ENCODE peak calls at places on chromosomes 2 and 18, in seven cellular contexts. U is NCI-H1436; B is KBM-7; X is NCI-H748 treated with DMSO at 0.1 percent for 48 hours; Y is HFFc6; R is stimulated activated CD8-positive, alpha-beta memory T cell treated with anti-CD3 and anti-CD28 coated beads, Interleukin-15, amount 100 ng/mL, for 24 hours; D is NCI-H1092. W is an unnamed sample.

GRCh38 chr18:36402765-36403396 is 105.4 kb downstream of the FHOD3 start:
- DNase-seq in D (no peak), R (no peak), X (no peak), B (no peak), U (no peak), Y (peak), W (no peak)

GRCh38 chr2:163884416-163884815 is 148.6 kb upstream of the FIGN start:
- DNase-seq in R (no peak), B (no peak), Y (no peak), U (no peak), D (no peak), X (no peak), W (no peak)

GRCh38 chr2:201116959-201117734 is 1.2 kb downstream of the CFLAR start:
- DNase-seq in D (no peak), X (peak), B (peak), U (peak), Y (peak), R (no peak), W (no peak)

GRCh38 chr2:119230630-119231185 is 7.1 kb downstream of the STEAP3 start:
- DNase-seq in B (peak), R (no peak), D (peak), U (no peak), X (no peak), Y (peak), W (no peak)

GRCh38 chr2:236731767-236732580 is 162.3 kb downstream of the ACKR3 start:
- DNase-seq in U (no peak), Y (no peak), R (no peak), D (no peak), B (no peak), X (no peak), W (no peak)

GRCh38 chr2:36834721-36835120 is 131.6 kb downstream of the STRN start:
- DNase-seq in D (no peak), R (no peak), U (no peak), Y (no peak), B (no peak), X (no peak), W (no peak)

GRCh38 chr2:171741189-171741588 is 53.9 kb downstream of the DYNC1I2 start:
- DNase-seq in U (no peak), X (no peak), R (no peak), B (peak), D (no peak), Y (peak), W (no peak)

GRCh38 chr2:174280596-174280995 is 32.3 kb upstream of the OLA1 start:
- DNase-seq in X (no peak), U (no peak), Y (no peak), D (no peak), B (no peak), R (no peak), W (no peak)

GRCh38 chr2:186853871-186854435 is 5.0 kb upstream of the ZSWIM2 start:
- DNase-seq in D (no peak), B (no peak), R (no peak), U (no peak), Y (no peak), X (no peak), W (no peak)

GRCh38 chr2:43376523-43377198 is 150.3 kb upstream of the ZFP36L2 start:
- DNase-seq in Y (no peak), D (no peak), B (no peak), X (no peak), U (no peak), R (no peak), W (no peak)

GRCh38 chr2:65662654-65663432 is 230.4 kb upstream of the SPRED2 start:
- DNase-seq in B (no peak), D (no peak), R (no peak), X (no peak), U (no peak), Y (peak), W (no peak)

GRCh38 chr2:9757430-9758287 is 85.6 kb upstream of the TAF1B start:
- DNase-seq in Y (peak), X (no peak), U (no peak), B (no peak), R (no peak), D (no peak), W (no peak)

GRCh38 chr2:181169459-181169858 is 189.1 kb downstream of the UBE2E3 start:
- DNase-seq in B (no peak), U (no peak), R (no peak), X (no peak), D (no peak), Y (no peak), W (no peak)

GRCh38 chr2:28382755-28383154 is 9.9 kb upstream of the FOSL2 start:
- DNase-seq in B (no peak), X (no peak), D (no peak), U (no peak), R (no peak), Y (no peak), W (no peak)

GRCh38 chr18:22302152-22302551 is 115.6 kb downstream of the CTAGE1 start:
- DNase-seq in B (peak), Y (no peak), D (no peak), U (no peak), X (no peak), R (no peak), W (no peak)

GRCh38 chr2:26541401-26542193 is 63.7 kb upstream of the OTOF start:
- DNase-seq in Y (no peak), U (peak), R (no peak), B (no peak), D (peak), X (peak), W (no peak)

GRCh38 chr18:74914052-74914591 is 294.8 kb downstream of the PTGR3 start:
- DNase-seq in Y (no peak), D (no peak), U (no peak), X (no peak), R (no peak), B (no peak), W (no peak)

GRCh38 chr2:29228947-29229346 is 113.7 kb downstream of the CLIP4 start:
- DNase-seq in B (no peak), X (no peak), D (no peak), U (no peak), R (no peak), Y (no peak), W (no peak)

GRCh38 chr18:9419956-9420631 is 55.2 kb upstream of the RALBP1 start:
- DNase-seq in X (no peak), Y (peak), B (no peak), R (no peak), D (no peak), U (no peak), W (no peak)

GRCh38 chr2:227324671-227325055 is 388 bp upstream of the MFF start:
- DNase-seq in R (no peak), D (no peak), U (no peak), Y (no peak), X (peak), B (no peak), W (no peak)

GRCh38 chr2:236576978-236577377 is 7.4 kb downstream of the ACKR3 start:
- DNase-seq in D (no peak), R (no peak), Y (no peak), X (peak), B (no peak), U (no peak), W (no peak)

GRCh38 chr18:38174594-38174993 is 609.0 kb upstream of the CELF4 start:
- DNase-seq in R (no peak), U (peak), B (no peak), D (no peak), X (peak), Y (no peak), W (no peak)

W was measured in chondrocyte.